ENCODE peak calls at places on chromosome 11, in seven cellular contexts. L is HEK293T, C is HCT116, G is K562, B is H1, V is GM12878, A is HepG2. F is an unnamed sample.

GRCh38 chr11:116851631-116852030 is 14.2 kb upstream of the APOA1 start:
- DNase-seq in V (no peak), A (no peak), G (no peak), L (no peak), B (no peak), C (no peak), F (no peak)

GRCh38 chr11:63007920-63008319 is 7.7 kb downstream of the SLC22A8 start:
- DNase-seq in B (no peak), G (peak; percentile 26), A (no peak), C (no peak), V (no peak), L (no peak), F (no peak)

GRCh38 chr11:96113100-96113710 is 189.3 kb upstream of the MTMR2 start:
- DNase-seq in V (no peak), B (no peak), G (no peak), C (no peak), L (no peak), A (no peak), F (no peak)

GRCh38 chr11:35550374-35551036 is 25.1 kb upstream of the PAMR1 start:
- DNase-seq in A (no peak), G (no peak), B (no peak), C (no peak), V (no peak), L (no peak), F (no peak)

GRCh38 chr11:73192272-73192671 is 25.8 kb upstream of the P2RY2 start:
- DNase-seq in V (no peak), B (no peak), G (no peak), C (peak; percentile 56), A (no peak), L (no peak), F (peak; percentile 5)

GRCh38 chr11:65292866-65293265 is 21.8 kb upstream of the CDC42EP2 start:
- DNase-seq in A (no peak), V (no peak), B (no peak), C (no peak), G (no peak), L (no peak), F (no peak)

GRCh38 chr11:57316017-57316416 is 8.7 kb downstream of the TNKS1BP1 start:
- DNase-seq in L (no peak), V (no peak), C (no peak), G (peak; percentile 47), A (no peak), B (no peak), F (no peak)

GRCh38 chr11:116578971-116579687 is 193.7 kb downstream of the BUD13 start:
- DNase-seq in L (no peak), C (no peak), G (no peak), V (no peak), B (peak; percentile 54), A (peak; percentile 23), F (peak; percentile 41)

GRCh38 chr11:123407124-123407995 is 22.7 kb upstream of the GRAMD1B start:
- DNase-seq in C (peak; percentile 74), V (no peak), A (peak; percentile 58), G (peak; percentile 29), L (peak; percentile 67), B (peak; percentile 75), F (peak; percentile 78)

GRCh38 chr11:20407344-20407743 is 19.8 kb downstream of the PRMT3 start:
- DNase-seq in L (no peak), G (no peak), B (no peak), C (no peak), A (no peak), V (no peak), F (no peak)

GRCh38 chr11:57798905-57799559 is 37.4 kb downstream of the CTNND1 start:
- DNase-seq in A (peak; percentile 69), L (no peak), G (peak; percentile 36), B (no peak), V (no peak), C (peak; percentile 94), F (no peak)

GRCh38 chr11:91097069-91097468 is 874.2 kb upstream of the CHORDC1 start:
- DNase-seq in C (no peak), V (no peak), A (no peak), B (no peak), G (no peak), L (no peak), F (no peak)

GRCh38 chr11:114132944-114133394 is 73.5 kb downstream of the ZBTB16 start:
- DNase-seq in C (no peak), A (no peak), L (no peak), B (no peak), G (no peak), V (no peak), F (no peak)

GRCh38 chr11:40302669-40303068 is 1156.8 kb downstream of the LRRC4C start:
- DNase-seq in B (no peak), A (no peak), C (no peak), G (no peak), V (no peak), L (no peak), F (no peak)

GRCh38 chr11:115759622-115760527 is 255.7 kb upstream of the CADM1 start:
- DNase-seq in C (no peak), A (no peak), V (no peak), B (peak; percentile 78), G (no peak), L (no peak), F (peak; percentile 56)

GRCh38 chr11:101759771-101760450 is 154.9 kb upstream of the CEP126 start:
- DNase-seq in G (no peak), V (no peak), B (no peak), A (peak; percentile 35), L (no peak), C (peak; percentile 40), F (no peak)

GRCh38 chr11:130709531-130709930 is 206.7 kb downstream of the SNX19 start:
- DNase-seq in C (no peak), V (no peak), G (no peak), B (no peak), L (no peak), A (no peak), F (no peak)

GRCh38 chr11:100557830-100558611 is 129.1 kb upstream of the ARHGAP42 start:
- DNase-seq in G (no peak), A (no peak), V (no peak), L (no peak), B (no peak), C (no peak), F (no peak)

GRCh38 chr11:1932681-1933080 is 13.2 kb downstream of the TNNT3 start:
- DNase-seq in L (no peak), A (no peak), B (no peak), V (no peak), G (no peak), C (no peak), F (no peak)

GRCh38 chr11:37409124-37409523 is 811.1 kb upstream of the RAG2 start:
- DNase-seq in V (no peak), G (no peak), A (no peak), L (no peak), C (no peak), B (no peak), F (no peak)

GRCh38 chr11:93054279-93054678 is 84.8 kb downstream of the MTNR1B start:
- DNase-seq in C (no peak), A (no peak), V (no peak), B (no peak), G (no peak), L (no peak), F (no peak)

GRCh38 chr11:55949330-55949729 is 13.1 kb upstream of the OR5I1 start:
- DNase-seq in V (no peak), G (no peak), L (no peak), B (no peak), A (no peak), C (no peak), F (no peak)

GRCh38 chr11:122882809-122883681 is 486 bp downstream of the JHY start:
- DNase-seq in L (peak; percentile 65), G (no peak), C (peak; percentile 68), V (no peak), B (peak; percentile 78), A (peak; percentile 7), F (peak; percentile 74)

GRCh38 chr11:3700910-3701309 is 29.7 kb upstream of the CHRNA10 start:
- DNase-seq in A (no peak), G (no peak), B (no peak), V (no peak), C (no peak), L (no peak), F (no peak)
- TF ChIP-seq SP1 in A (no peak), G (no peak), B (no peak), V (no peak), C (no peak), L (no peak), F (no peak)

GRCh38 chr11:61350336-61350735 is 11.3 kb downstream of the CYB561A3 start:
- DNase-seq in B (no peak), A (no peak), L (no peak), V (no peak), C (no peak), G (no peak), F (no peak)

GRCh38 chr11:61350803-61351202 is 10.9 kb downstream of the CYB561A3 start:
- DNase-seq in C (no peak), V (no peak), A (no peak), B (no peak), L (no peak), G (no peak), F (no peak)

GRCh38 chr11:61349916-61350315 is 11.8 kb downstream of the CYB561A3 start:
- DNase-seq in B (no peak), A (no peak), G (no peak), V (no peak), L (no peak), C (no peak), F (no peak)

GRCh38 chr11:61347916-61348461 is 13.7 kb downstream of the CYB561A3 start:
- DNase-seq in B (no peak), L (no peak), V (no peak), C (no peak), A (no peak), G (no peak), F (no peak)

GRCh38 chr11:61349189-61349751 is 12.4 kb downstream of the CYB561A3 start:
- DNase-seq in V (no peak), A (no peak), B (no peak), L (no peak), G (no peak), C (no peak), F (no peak)
- TF ChIP-seq SP1 in V (no peak), A (no peak), B (no peak), L (no peak), G (no peak), C (no peak), F (no peak)

DNA sequence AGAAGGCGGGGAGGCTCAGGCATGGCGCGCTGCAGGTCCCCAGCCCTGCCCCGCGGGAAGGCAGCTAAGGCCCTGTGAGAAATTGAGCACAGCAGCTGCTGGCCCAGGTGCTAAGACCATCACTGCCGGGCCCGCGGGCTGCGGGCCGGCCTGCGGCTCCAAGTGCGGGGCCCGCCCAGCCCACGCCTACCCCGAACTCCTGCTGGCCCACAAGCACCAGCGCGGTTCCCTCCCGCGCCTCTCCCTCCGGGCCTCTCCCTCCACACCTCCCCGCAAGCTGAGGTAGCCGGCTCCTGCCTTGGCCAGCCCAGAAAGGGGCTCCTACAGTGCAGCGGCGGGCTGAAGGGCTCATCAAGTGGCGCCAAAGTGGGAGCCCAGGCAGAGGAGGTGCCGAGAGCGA is 4.6 kb upstream of the RDX start:
- DNase-seq in L (no peak), A (no peak), B (peak; percentile 53), G (no peak), C (no peak), V (no peak), F (peak; percentile 35)
- TF ChIP-seq SP1 in L (no peak), A (no peak), B (no peak), G (no peak), C (no peak), V (no peak), F (no peak)

GRCh38 chr11:29629281-29629680 is 387.5 kb downstream of the KCNA4 start:
- DNase-seq in C (no peak), G (no peak), A (no peak), L (no peak), V (no peak), B (no peak), F (no peak)

GRCh38 chr11:29634248-29634647 is 382.6 kb downstream of the KCNA4 start:
- DNase-seq in A (no peak), C (no peak), L (no peak), B (no peak), V (no peak), G (no peak), F (no peak)

GRCh38 chr11:29634744-29635143 is 382.1 kb downstream of the KCNA4 start:
- DNase-seq in G (no peak), L (no peak), A (no peak), V (no peak), B (no peak), C (no peak), F (no peak)
- TF ChIP-seq SP1 in G (no peak), L (no peak), A (no peak), V (no peak), B (no peak), C (no peak), F (no peak)